ENCODE peak calls at places on chromosomes 7 and 10, in ten cellular contexts. V, K, U, F, B, M, J, I, N and T are unnamed samples.

GRCh38 chr10:46096426-46096825 is 50.4 kb upstream of the MSMB start:
- DNase-seq in V (peak), K (no peak), U (no peak), F (no peak), B (peak), M (no peak), J (no peak), I (no peak), N (no peak), T (no peak)

GRCh38 chr7:87628780-87629569 is 777 bp downstream of the RUNDC3B start:
- DNase-seq in V (peak), K (peak), U (no peak), F (peak), B (peak), M (peak), J (peak), I (peak), N (peak), T (peak)

GRCh38 chr7:124692420-124692819 is 73.2 kb downstream of the GPR37 start:
- DNase-seq in V (no peak), K (no peak), U (no peak), F (no peak), B (no peak), M (no peak), J (no peak), I (no peak), N (no peak), T (no peak)

GRCh38 chr7:75892634-75893272 is 13.9 kb downstream of the RHBDD2 start:
- DNase-seq in V (no peak), K (peak), U (no peak), F (no peak), B (peak), M (no peak), J (no peak), I (no peak), N (no peak), T (no peak)

GRCh38 chr7:47488969-47489342 is 93.0 kb downstream of the TNS3 start:
- DNase-seq in V (no peak), K (no peak), U (no peak), F (no peak), B (no peak), M (no peak), J (no peak), I (peak), N (no peak), T (no peak)

GRCh38 chr10:24952146-24952700 is at the start of gene PRTFDC1:
- DNase-seq in V (peak), K (peak), U (peak), F (peak), B (peak), M (peak), J (peak), I (no peak), N (peak), T (peak)

GRCh38 chr10:93501650-93502049 is 5.2 kb downstream of the CEP55 start:
- DNase-seq in V (no peak), K (no peak), U (no peak), F (no peak), B (no peak), M (no peak), J (no peak), I (no peak), N (no peak), T (no peak)

GRCh38 chr7:106736508-106737201 is 75.7 kb upstream of the CCDC71L start:
- DNase-seq in V (peak), K (peak), U (no peak), F (no peak), B (peak), M (peak), J (no peak), I (peak), N (no peak), T (peak)

GRCh38 chr7:150964593-150965111 is 13.5 kb downstream of the KCNH2 start:
- DNase-seq in V (no peak), K (peak), U (no peak), F (peak), B (no peak), M (no peak), J (no peak), I (peak), N (no peak), T (no peak)

GRCh38 chr10:101014230-101014884 is 14.7 kb downstream of the LZTS2 start:
- DNase-seq in V (peak), K (peak), U (no peak), F (peak), B (peak), M (peak), J (peak), I (peak), N (peak), T (peak)

GRCh38 chr7:123770378-123770777 is 21.6 kb upstream of the WASL start:
- DNase-seq in V (peak), K (no peak), U (no peak), F (no peak), B (peak), M (peak), J (no peak), I (no peak), N (no peak), T (peak)

GRCh38 chr7:79149831-79150230 is 303.6 kb downstream of the MAGI2 start:
- DNase-seq in V (no peak), K (no peak), U (no peak), F (no peak), B (peak), M (no peak), J (no peak), I (no peak), N (no peak), T (no peak)

GRCh38 chr10:16843252-16843870 is 26.1 kb upstream of the RSU1 start:
- DNase-seq in V (peak), K (peak), U (no peak), F (no peak), B (peak), M (peak), J (no peak), I (peak), N (no peak), T (peak)

DNA sequence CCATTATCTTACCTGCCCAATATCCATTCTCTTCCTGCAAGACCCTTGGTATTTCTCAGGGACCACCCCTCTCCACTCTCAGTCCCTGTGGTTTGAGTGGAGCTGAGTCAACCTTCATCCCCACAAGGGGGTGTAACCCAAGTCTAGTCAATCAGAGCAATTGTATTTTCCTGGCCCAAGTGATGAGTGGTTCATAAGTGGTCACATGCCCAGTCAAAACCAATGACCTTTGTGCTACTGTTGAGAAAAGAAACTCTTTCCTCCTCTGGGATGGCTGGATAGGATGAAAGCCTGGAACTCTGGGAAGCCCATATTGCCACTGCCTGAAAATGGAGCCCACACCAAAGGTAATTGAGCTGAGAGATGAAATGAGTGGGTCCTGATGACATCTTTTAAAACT is 93.6 kb downstream of the SNX10 start:
- DNase-seq in V (no peak), K (no peak), U (no peak), F (no peak), B (no peak), M (no peak), J (no peak), I (no peak), N (no peak), T (no peak)
- TF ChIP-seq CTCF in V (no peak), K (no peak), U (no peak), F (no peak), B (no peak), M (no peak), J (no peak), I (peak), N (no peak), T (no peak)

GRCh38 chr10:124742418-124743187 is 1.6 kb downstream of the FAM53B start:
- DNase-seq in V (no peak), K (no peak), U (no peak), F (no peak), B (peak), M (no peak), J (no peak), I (peak), N (no peak), T (no peak)
- TF ChIP-seq CTCF in V (no peak), K (no peak), U (no peak), F (no peak), B (peak), M (peak), J (no peak), I (peak), N (no peak), T (no peak)

DNA sequence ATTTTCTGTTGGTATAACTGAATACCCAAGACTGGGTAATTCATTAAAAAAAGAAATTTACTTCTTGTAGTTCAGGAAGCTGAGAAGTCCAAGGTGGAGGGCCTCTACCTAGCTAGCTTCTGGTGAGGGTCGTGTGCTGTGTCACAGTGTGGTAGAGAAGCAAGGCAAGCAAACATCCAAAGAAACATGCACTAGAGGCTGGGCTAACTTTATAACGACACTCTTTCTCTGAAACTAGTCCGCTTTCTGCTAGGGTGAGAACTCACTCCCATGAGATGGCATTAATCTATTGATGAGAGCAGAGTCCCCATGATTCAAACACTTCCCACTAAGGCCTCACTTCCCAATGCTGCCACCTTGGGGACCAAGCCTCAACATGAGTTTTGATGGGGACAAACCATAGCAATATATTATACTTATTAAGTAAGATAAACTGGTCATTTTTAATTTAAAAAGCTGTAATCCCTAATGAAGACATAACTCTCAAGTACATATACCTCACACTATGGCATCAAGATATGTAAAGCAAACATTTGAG is 50.8 kb downstream of the PHYHIPL start:
- DNase-seq in V (no peak), K (no peak), U (no peak), F (no peak), B (no peak), M (no peak), J (no peak), I (peak), N (no peak), T (no peak)
- TF ChIP-seq CTCF in V (no peak), K (no peak), U (no peak), F (no peak), B (no peak), M (no peak), J (no peak), I (peak), N (no peak), T (no peak)

DNA sequence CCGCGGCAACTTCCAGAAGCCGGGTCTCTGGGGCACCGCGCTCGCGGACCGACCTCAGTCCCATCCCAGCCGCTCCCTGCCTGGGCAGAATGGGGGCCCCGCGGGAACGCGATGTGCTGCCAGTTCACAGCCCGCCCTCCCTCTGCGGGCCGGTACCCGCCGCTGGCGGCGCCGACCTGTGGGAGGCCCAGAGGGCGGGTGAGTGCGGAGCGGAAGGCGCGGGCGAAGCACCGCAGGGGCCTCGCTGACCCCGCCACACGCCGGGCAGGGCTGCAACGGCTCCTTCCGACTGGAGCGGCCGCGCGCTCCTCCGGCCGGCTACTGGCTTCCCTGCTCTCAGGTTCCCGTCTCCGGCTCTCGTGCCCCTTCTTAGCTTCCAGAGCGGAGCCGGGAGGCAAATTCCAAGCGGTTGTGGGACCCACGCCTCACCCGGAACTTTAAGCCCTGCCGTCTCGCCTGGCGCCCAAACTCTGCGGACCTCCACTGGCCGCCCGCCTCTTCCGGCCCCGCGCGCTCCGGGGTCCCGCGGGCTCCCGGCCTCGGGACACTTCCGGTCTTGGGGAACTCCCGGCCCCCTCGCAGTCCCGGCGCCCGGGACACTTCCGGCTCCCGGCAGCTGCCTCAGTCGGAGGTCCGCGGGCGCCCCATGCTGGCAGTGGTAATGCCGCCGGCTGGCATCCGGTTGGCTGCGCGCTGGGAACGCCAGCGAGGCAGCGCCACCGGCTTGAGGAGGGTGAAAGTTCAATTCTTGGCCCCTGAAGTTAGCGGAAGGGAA is at the start of gene CYREN:
- DNase-seq in V (peak), K (peak), U (peak), F (peak), B (peak), M (peak), J (peak), I (peak), N (peak), T (peak)
- TF ChIP-seq CTCF in V (peak), K (peak), U (peak), F (peak), B (peak), M (peak), J (peak), I (peak), N (no peak), T (peak)

DNA sequence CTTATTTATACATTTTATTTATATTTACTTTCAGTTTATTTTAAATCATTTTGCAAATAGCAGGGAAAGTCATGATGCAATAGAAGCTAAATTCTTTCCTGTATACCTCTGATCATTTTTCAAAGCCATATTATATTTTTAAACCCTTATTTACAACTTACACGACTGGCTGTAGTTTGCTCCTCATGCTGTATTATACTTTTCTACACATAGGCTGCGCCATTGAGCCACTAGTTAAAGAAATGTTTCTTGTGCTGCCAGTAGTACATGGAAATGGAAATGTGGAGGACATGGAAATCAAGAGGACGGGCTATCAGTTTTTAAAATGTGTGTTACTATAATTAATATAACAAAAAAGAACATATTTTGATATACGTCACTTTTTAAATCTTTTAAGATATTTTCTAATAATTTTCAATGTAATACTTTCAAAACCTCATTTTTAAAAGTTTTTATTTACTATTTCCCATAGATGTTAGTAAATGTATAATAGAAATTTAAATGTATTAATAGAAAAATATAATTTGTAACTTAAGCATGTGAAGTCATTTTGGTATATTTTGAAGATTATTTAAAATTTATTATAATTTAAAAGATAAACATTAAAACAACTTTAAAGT is 118.5 kb downstream of the VTI1A start:
- DNase-seq in V (peak), K (peak), U (no peak), F (peak), B (peak), M (peak), J (no peak), I (peak), N (no peak), T (peak)
- TF ChIP-seq CTCF in V (peak), K (peak), U (peak), F (peak), B (peak), M (peak), J (no peak), I (peak), N (no peak), T (peak)

GRCh38 chr7:142153400-142153799 is 41.9 kb downstream of the MGAM2 start:
- DNase-seq in V (no peak), K (peak), U (no peak), F (no peak), B (no peak), M (peak), J (no peak), I (peak), N (no peak), T (no peak)
- TF ChIP-seq CTCF in V (no peak), K (no peak), U (no peak), F (no peak), B (peak), M (no peak), J (no peak), I (peak), N (no peak), T (no peak)

GRCh38 chr10:118955531-118956252 is 73.8 kb upstream of the NANOS1 start:
- DNase-seq in V (peak), K (no peak), U (no peak), F (no peak), B (peak), M (no peak), J (no peak), I (peak), N (no peak), T (no peak)
- TF ChIP-seq CTCF in V (no peak), K (no peak), U (no peak), F (no peak), B (no peak), M (no peak), J (no peak), I (no peak), N (no peak), T (no peak)